ENCODE peak calls at places on chromosome 12, in seven cellular contexts. Q is IMR-90, G is ovary, R is H54, M is HCT116, B is transverse colon, H is lower leg skin. A is an unnamed sample.

GRCh38 chr12:12835378-12836145 is 22.4 kb downstream of the DDX47 start:
- DNase-seq in B (no peak), G (no peak), R (peak), H (peak), M (peak), Q (peak), A (no peak)

GRCh38 chr12:104480826-104481457 is 24.2 kb downstream of the CHST11 start:
- DNase-seq in G (no peak), Q (peak), M (peak), B (peak), H (peak), R (peak), A (no peak)

GRCh38 chr12:12779529-12779928 is 5.9 kb upstream of the APOLD1 start:
- DNase-seq in M (no peak), B (no peak), R (no peak), Q (peak), G (no peak), H (no peak), A (peak)

GRCh38 chr12:32039917-32040575 is 66.6 kb upstream of the BICD1 start:
- DNase-seq in G (no peak), Q (no peak), M (no peak), R (no peak), H (no peak), B (no peak), A (peak)

GRCh38 chr12:56635539-56636117 is 5.5 kb upstream of the BAZ2A start:
- DNase-seq in R (no peak), H (no peak), B (no peak), M (no peak), Q (no peak), G (no peak), A (peak)

GRCh38 chr12:93261505-93262094 is 116.1 kb upstream of the NUDT4 start:
- DNase-seq in Q (no peak), H (no peak), G (no peak), M (no peak), R (no peak), B (no peak), A (no peak)

GRCh38 chr12:86903166-86903565 is 647.0 kb upstream of the MGAT4C start:
- DNase-seq in G (no peak), R (no peak), M (no peak), B (no peak), Q (no peak), H (no peak), A (peak)

GRCh38 chr12:25783566-25783965 is 174.9 kb upstream of the RASSF8 start:
- DNase-seq in B (no peak), G (no peak), R (no peak), Q (no peak), H (no peak), M (no peak), A (no peak)

GRCh38 chr12:74292351-74293194 is 245.1 kb upstream of the ATXN7L3B start:
- DNase-seq in H (no peak), R (peak), B (no peak), G (no peak), Q (no peak), M (no peak), A (no peak)

GRCh38 chr12:32290411-32290810 is 108.9 kb upstream of the FGD4 start:
- DNase-seq in G (no peak), Q (peak), R (no peak), B (no peak), H (no peak), M (no peak), A (peak)

GRCh38 chr12:39682689-39683477 is 63.3 kb upstream of the ABCD2 start:
- DNase-seq in R (no peak), G (no peak), M (no peak), Q (no peak), B (no peak), H (no peak), A (no peak)

GRCh38 chr12:5204271-5204670 is 160.6 kb downstream of the KCNA5 start:
- DNase-seq in B (no peak), G (no peak), R (no peak), H (no peak), M (no peak), Q (no peak), A (no peak)

GRCh38 chr12:128956755-128957154 is 103.5 kb downstream of the GLT1D1 start:
- DNase-seq in Q (no peak), R (no peak), M (no peak), B (no peak), H (no peak), G (no peak), A (no peak)

GRCh38 chr12:6476496-6476895 is 6.0 kb upstream of the VAMP1 start:
- DNase-seq in R (no peak), Q (peak), H (no peak), M (no peak), G (no peak), B (no peak), A (no peak)

GRCh38 chr12:32400114-32400672 is 835 bp downstream of the FGD4 start:
- DNase-seq in R (peak), B (peak), G (no peak), M (peak), H (no peak), Q (no peak), A (no peak)

GRCh38 chr12:78361683-78362082 is 502.9 kb upstream of the SYT1 start:
- DNase-seq in H (no peak), G (no peak), B (no peak), Q (no peak), R (no peak), M (no peak), A (no peak)

GRCh38 chr12:67647251-67647546 is 1.3 kb upstream of the DYRK2 start:
- DNase-seq in M (no peak), R (no peak), Q (no peak), B (no peak), H (no peak), G (no peak), A (no peak)

GRCh38 chr12:67650127-67650495 is 1.6 kb downstream of the DYRK2 start:
- DNase-seq in M (no peak), R (peak), Q (no peak), B (no peak), G (peak), H (no peak), A (no peak)

GRCh38 chr12:67649165-67650126 is 901 bp downstream of the DYRK2 start:
- DNase-seq in H (peak), Q (no peak), R (peak), G (peak), M (no peak), B (peak), A (peak)

GRCh38 chr12:67647547-67648305 is 819 bp upstream of the DYRK2 start:
- DNase-seq in B (peak), M (peak), Q (peak), H (peak), G (peak), R (peak), A (peak)

GRCh38 chr12:67648306-67649164 is at the start of gene DYRK2:
- DNase-seq in B (peak), R (peak), G (peak), H (peak), Q (peak), M (peak), A (peak)
- TF ChIP-seq POLR2A in B (peak), R (peak), G (peak), H (peak), Q (peak), M (peak), A (peak)

GRCh38 chr12:92142251-92142896 is 3.3 kb downstream of the BTG1 start:
- DNase-seq in Q (no peak), B (no peak), G (no peak), R (no peak), M (no peak), H (no peak), A (no peak)

GRCh38 chr12:92141585-92142244 is 3.9 kb downstream of the BTG1 start:
- DNase-seq in Q (no peak), B (no peak), H (no peak), R (no peak), M (no peak), G (no peak), A (peak)

GRCh38 chr12:92144631-92145480 is 790 bp downstream of the BTG1 start:
- DNase-seq in G (peak), H (peak), R (no peak), M (no peak), Q (peak), B (peak), A (peak)

GRCh38 chr12:92144045-92144630 is 1.5 kb downstream of the BTG1 start:
- DNase-seq in Q (peak), R (peak), M (peak), B (peak), H (peak), G (peak), A (peak)

GRCh38 chr12:92143280-92143679 is 2.4 kb downstream of the BTG1 start:
- DNase-seq in M (no peak), B (no peak), Q (no peak), R (no peak), G (no peak), H (no peak), A (peak)
- TF ChIP-seq POLR2A in M (no peak), B (no peak), Q (no peak), R (no peak), G (no peak), H (no peak), A (no peak)

GRCh38 chr12:49323524-49324097 is 556 bp downstream of the TROAP start:
- DNase-seq in G (no peak), Q (no peak), B (no peak), R (no peak), H (peak), M (no peak), A (no peak)

GRCh38 chr12:49322367-49322707 is 718 bp upstream of the TROAP start:
- DNase-seq in Q (no peak), R (no peak), G (no peak), H (no peak), B (no peak), M (no peak), A (no peak)

GRCh38 chr12:49325606-49326005 is 2.6 kb downstream of the TROAP start:
- DNase-seq in G (no peak), R (no peak), H (peak), M (no peak), B (no peak), Q (no peak), A (no peak)

GRCh38 chr12:49327368-49327767 is 4.3 kb downstream of the TROAP start:
- DNase-seq in M (no peak), B (no peak), H (no peak), Q (no peak), G (no peak), R (no peak), A (no peak)

GRCh38 chr12:49322708-49323523 is at the start of gene TROAP:
- DNase-seq in R (peak), B (peak), H (peak), M (peak), Q (peak), G (peak), A (peak)
- TF ChIP-seq POLR2A in R (peak), B (peak), H (no peak), M (peak), Q (no peak), G (no peak), A (peak)

GRCh38 chr12:9587903-9588600 is 19.7 kb downstream of the KLRB1 start:
- DNase-seq in B (no peak), R (no peak), H (no peak), M (no peak), G (no peak), Q (no peak), A (no peak)
- TF ChIP-seq POLR2A in B (no peak), R (no peak), H (no peak), M (no peak), G (no peak), Q (no peak), A (no peak)

DNA sequence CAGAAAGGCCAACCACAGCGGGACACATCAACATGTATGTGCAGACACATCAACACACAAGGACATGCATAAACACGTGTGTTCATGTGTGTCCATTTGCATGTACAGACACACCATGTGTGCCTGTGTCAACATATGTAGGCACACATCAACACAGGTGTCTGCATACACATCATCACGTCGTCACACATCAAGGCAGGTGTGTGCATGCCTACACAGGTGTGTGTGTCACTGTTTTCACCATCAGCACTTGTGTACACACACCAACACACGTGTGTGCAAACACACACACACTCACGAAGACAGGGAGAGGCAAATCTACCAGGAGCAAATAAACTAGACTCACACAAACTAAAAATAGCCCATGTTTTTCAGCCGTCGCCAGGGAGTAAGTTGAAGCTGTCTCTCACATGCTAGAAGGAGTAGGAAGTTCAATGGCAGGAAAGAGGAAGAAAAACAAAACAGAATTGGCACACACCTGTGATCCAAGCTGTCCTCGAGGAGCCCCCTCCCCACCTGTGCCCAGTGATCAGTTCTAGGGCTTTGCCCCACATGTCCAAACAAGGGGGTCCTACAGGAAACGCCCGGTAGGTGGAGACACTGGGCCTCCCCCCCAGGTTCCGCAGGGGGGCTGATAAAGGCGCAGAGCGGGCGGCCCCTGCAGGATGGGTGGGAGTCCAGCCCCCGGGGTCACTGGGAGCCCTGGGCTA is 7.4 kb downstream of the SCARB1 start:
- DNase-seq in Q (no peak), G (peak), R (no peak), H (no peak), M (no peak), B (no peak), A (peak)
- TF ChIP-seq POLR2A in Q (no peak), G (no peak), R (no peak), H (no peak), M (no peak), B (no peak), A (no peak)

GRCh38 chr12:57848208-57848607 is 1.7 kb upstream of the CTDSP2 start:
- DNase-seq in H (no peak), M (no peak), B (no peak), R (no peak), G (no peak), Q (no peak), A (peak)

GRCh38 chr12:57846285-57846576 is 298 bp downstream of the CTDSP2 start:
- DNase-seq in Q (no peak), R (no peak), B (no peak), G (no peak), H (no peak), M (no peak), A (no peak)

GRCh38 chr12:57844725-57845477 is 1.6 kb downstream of the CTDSP2 start:
- DNase-seq in Q (peak), B (peak), H (peak), R (peak), G (peak), M (peak), A (peak)

GRCh38 chr12:57846577-57847319 is at the start of gene CTDSP2:
- DNase-seq in H (peak), G (peak), M (peak), R (peak), B (peak), Q (peak), A (peak)

GRCh38 chr12:57845478-57846284 is 848 bp downstream of the CTDSP2 start:
- DNase-seq in Q (no peak), R (peak), M (no peak), H (peak), B (peak), G (peak), A (peak)
- TF ChIP-seq POLR2A in Q (no peak), R (peak), M (no peak), H (no peak), B (peak), G (no peak), A (no peak)

DNA sequence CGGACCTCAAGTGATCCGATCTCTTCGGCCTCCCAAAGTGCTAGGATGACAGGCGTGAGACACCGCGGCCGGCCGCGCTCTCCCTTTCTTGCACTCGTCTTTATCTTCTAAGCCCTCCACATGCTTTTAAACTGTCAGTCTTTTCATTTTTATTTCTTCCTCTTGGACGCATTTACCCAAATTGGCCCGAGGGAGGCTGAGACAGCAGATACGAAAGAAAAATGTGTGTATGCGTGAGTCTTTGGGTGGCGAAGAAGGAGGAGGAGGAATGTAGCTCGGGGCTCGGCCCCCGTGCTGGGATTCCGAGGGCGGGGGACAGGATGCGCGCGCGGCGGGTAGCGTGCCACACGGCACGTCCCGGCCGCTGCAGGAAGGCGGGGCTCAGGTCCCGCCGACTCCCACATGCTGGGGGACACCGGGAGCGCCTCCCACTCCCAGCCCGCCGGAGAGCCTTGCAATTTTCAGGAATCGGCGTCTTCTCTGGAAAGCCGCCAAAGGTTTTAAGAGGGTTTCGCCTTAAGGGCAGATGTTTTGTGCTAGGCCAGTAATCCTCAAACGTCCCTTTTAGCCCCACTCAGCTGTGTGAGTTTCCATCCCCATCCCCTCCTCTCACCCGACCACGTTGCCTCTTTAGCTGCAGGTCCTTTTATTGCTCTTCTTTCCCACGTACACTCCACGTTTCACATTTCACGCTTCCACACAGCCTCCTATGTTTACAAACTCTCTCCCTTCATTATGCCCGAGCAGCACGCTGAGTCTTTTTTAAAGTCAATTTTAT is 34.7 kb upstream of the SLC2A3 start:
- DNase-seq in G (peak), Q (peak), R (peak), B (peak), H (peak), M (peak), A (peak)
- TF ChIP-seq POLR2A in G (no peak), Q (peak), R (peak), B (peak), H (no peak), M (peak), A (peak)

GRCh38 chr12:110676171-110676570 is 12.7 kb downstream of the HVCN1 start:
- DNase-seq in Q (no peak), B (no peak), R (no peak), M (no peak), H (no peak), G (no peak), A (no peak)

GRCh38 chr12:110679201-110679600 is 9.7 kb downstream of the HVCN1 start:
- DNase-seq in H (no peak), G (no peak), B (no peak), Q (no peak), R (no peak), M (no peak), A (no peak)

GRCh38 chr12:110680032-110680431 is 8.9 kb downstream of the HVCN1 start:
- DNase-seq in M (no peak), G (no peak), R (no peak), Q (no peak), B (no peak), H (no peak), A (no peak)

GRCh38 chr12:110677206-110677911 is 11.6 kb downstream of the HVCN1 start:
- DNase-seq in B (no peak), M (no peak), Q (no peak), H (no peak), G (no peak), R (no peak), A (no peak)

DNA sequence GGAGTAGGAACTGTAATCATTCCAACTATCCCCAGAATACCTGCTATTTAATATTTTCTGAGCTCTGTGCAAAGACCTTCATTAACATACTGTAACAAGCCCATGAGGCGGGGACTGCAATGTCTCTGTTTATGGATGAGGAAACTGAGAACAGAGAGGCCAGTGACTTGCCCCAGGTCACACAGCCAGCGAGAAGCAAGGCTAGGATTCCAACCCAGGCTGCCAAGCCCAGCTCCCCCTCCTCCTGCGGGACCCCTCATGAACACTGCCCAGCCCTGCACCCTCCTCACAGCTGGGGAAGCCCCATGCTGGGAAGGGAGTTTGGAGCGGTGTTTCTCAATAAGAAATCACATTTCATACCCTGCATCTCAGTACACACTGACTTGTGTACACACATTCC is 10.9 kb downstream of the HVCN1 start:
- DNase-seq in Q (no peak), H (no peak), B (no peak), M (no peak), R (no peak), G (no peak), A (no peak)
- TF ChIP-seq POLR2A in Q (no peak), H (no peak), B (no peak), M (no peak), R (no peak), G (no peak), A (no peak)

A was measured in erythroblast.